ENCODE peak calls at places on chromosomes 7 and 10, in five cellular contexts. Z, O, S, X and V are unnamed samples.

GRCh38 chr10:113011592-113012374 is 61.7 kb downstream of the TCF7L2 start:
- DNase-seq in X (no peak), S (no peak), Z (no peak), O (no peak), V (no peak)

GRCh38 chr10:124917168-124917938 is 24.6 kb upstream of the ZRANB1 start:
- DNase-seq in Z (peak), S (peak), X (peak), O (peak), V (peak)

GRCh38 chr10:71128311-71129010 is 83.9 kb upstream of the UNC5B start:
- DNase-seq in X (no peak), Z (no peak), O (no peak), S (peak), V (peak)

GRCh38 chr7:36280840-36281812 is 108.5 kb upstream of the ANLN start:
- DNase-seq in S (peak), O (peak), X (peak), Z (no peak), V (peak)

GRCh38 chr7:52260046-52260665 is 775.3 kb upstream of the POM121L12 start:
- DNase-seq in O (no peak), S (no peak), X (no peak), Z (no peak), V (no peak)

GRCh38 chr10:59108886-59109288 is 67.6 kb upstream of the PHYHIPL start:
- DNase-seq in X (no peak), S (no peak), Z (no peak), O (no peak), V (no peak)

GRCh38 chr10:130479906-130480305 is 343.7 kb downstream of the GLRX3 start:
- DNase-seq in S (no peak), X (no peak), Z (no peak), O (no peak), V (no peak)

GRCh38 chr7:127751723-127752448 is 99.9 kb downstream of the SND1 start:
- DNase-seq in X (no peak), S (peak), Z (no peak), O (no peak), V (no peak)

GRCh38 chr10:14481752-14482151 is 151.0 kb upstream of the FRMD4A start:
- DNase-seq in Z (no peak), O (no peak), S (peak), X (no peak), V (peak)

GRCh38 chr7:9778367-9778766 is 1195.3 kb upstream of the PHF14 start:
- DNase-seq in Z (no peak), O (no peak), S (no peak), X (no peak), V (no peak)

GRCh38 chr10:17175551-17175950 is 25.9 kb downstream of the TRDMT1 start:
- DNase-seq in X (peak), O (no peak), Z (no peak), S (no peak), V (no peak)

GRCh38 chr7:37901236-37901827 is 15.3 kb downstream of the SFRP4 start:
- DNase-seq in O (no peak), X (no peak), S (no peak), Z (no peak), V (no peak)

GRCh38 chr7:15376601-15377000 is 185.2 kb downstream of the AGMO start:
- DNase-seq in Z (no peak), S (no peak), X (no peak), O (no peak), V (no peak)

GRCh38 chr7:137862358-137862757 is 15.6 kb upstream of the DGKI start:
- DNase-seq in Z (no peak), X (no peak), O (no peak), S (no peak), V (no peak)

GRCh38 chr10:3365630-3366029 is 193.0 kb upstream of the PITRM1 start:
- DNase-seq in O (no peak), S (no peak), X (no peak), Z (no peak), V (no peak)

GRCh38 chr7:74615933-74616780 is 41.4 kb upstream of the GTF2I start:
- DNase-seq in X (no peak), S (no peak), Z (no peak), O (no peak), V (no peak)

GRCh38 chr7:12269100-12269895 is 58.2 kb downstream of the TMEM106B start:
- DNase-seq in O (no peak), S (no peak), Z (no peak), X (no peak), V (peak)

GRCh38 chr7:152504367-152504766 is 68.6 kb upstream of the KMT2C start:
- DNase-seq in Z (no peak), O (peak), X (no peak), S (no peak), V (no peak)

GRCh38 chr7:121755818-121756501 is 117.0 kb upstream of the PTPRZ1 start:
- DNase-seq in Z (no peak), S (no peak), O (no peak), X (no peak), V (no peak)

GRCh38 chr7:102991077-102991539 is 78.3 kb downstream of the LRRC17 start:
- DNase-seq in Z (no peak), S (no peak), X (no peak), O (no peak), V (no peak)

GRCh38 chr7:18583305-18583704 is 87.8 kb downstream of the HDAC9 start:
- DNase-seq in Z (no peak), X (no peak), S (no peak), O (no peak), V (no peak)

GRCh38 chr7:26990268-26990667 is 105.5 kb downstream of the HOXA1 start:
- DNase-seq in X (no peak), S (no peak), Z (no peak), O (no peak), V (no peak)

GRCh38 chr10:84352251-84352842 is 24.0 kb downstream of the CCSER2 start:
- DNase-seq in O (peak), X (peak), Z (peak), S (peak), V (peak)

GRCh38 chr7:129665013-129665401 is 53.5 kb downstream of the NRF1 start:
- DNase-seq in X (peak), O (peak), S (peak), Z (no peak), V (no peak)

GRCh38 chr10:44978570-44979280 is at the start of gene DEPP1:
- DNase-seq in O (peak), Z (no peak), X (peak), S (peak), V (peak)

GRCh38 chr10:86655596-86655995 is 1.2 kb downstream of the OPN4 start:
- DNase-seq in Z (no peak), S (no peak), X (no peak), O (no peak), V (peak)

GRCh38 chr7:99289185-99289584 is 16.5 kb downstream of the MYH16 start:
- DNase-seq in O (no peak), S (no peak), Z (no peak), X (no peak), V (no peak)

GRCh38 chr7:28649189-28649588 is 236.9 kb downstream of the CREB5 start:
- DNase-seq in X (no peak), O (no peak), Z (no peak), S (no peak), V (no peak)

GRCh38 chr7:64098-64521 is 128.3 kb upstream of the FAM20C start:
- DNase-seq in S (peak), O (no peak), X (peak), Z (no peak), V (peak)

GRCh38 chr7:33452805-33453502 is 323.6 kb downstream of the BBS9 start:
- DNase-seq in X (no peak), Z (no peak), O (no peak), S (no peak), V (no peak)

GRCh38 chr7:131556055-131556911 is at the start of gene PODXL:
- DNase-seq in X (peak), O (peak), Z (peak), S (peak), V (peak)

GRCh38 chr10:124625831-124626238 is 118.3 kb downstream of the FAM53B start:
- DNase-seq in X (no peak), Z (no peak), O (no peak), S (peak), V (peak)

GRCh38 chr7:47407821-47408674 is 173.9 kb downstream of the TNS3 start:
- DNase-seq in S (peak), O (no peak), Z (no peak), X (peak), V (no peak)

GRCh38 chr7:78489851-78490250 is 691.3 kb downstream of the PHTF2 start:
- DNase-seq in Z (no peak), O (no peak), S (no peak), X (no peak), V (no peak)

GRCh38 chr7:29764227-29764626 is 42.1 kb upstream of the WIPF3 start:
- DNase-seq in X (peak), O (no peak), Z (no peak), S (no peak), V (no peak)

GRCh38 chr10:72679838-72680241 is 12.1 kb upstream of the MCU start:
- DNase-seq in S (no peak), O (no peak), X (no peak), Z (no peak), V (no peak)
- TF ChIP-seq POLR2A in S (no peak), O (no peak), X (no peak), Z (no peak), V (no peak)

DNA sequence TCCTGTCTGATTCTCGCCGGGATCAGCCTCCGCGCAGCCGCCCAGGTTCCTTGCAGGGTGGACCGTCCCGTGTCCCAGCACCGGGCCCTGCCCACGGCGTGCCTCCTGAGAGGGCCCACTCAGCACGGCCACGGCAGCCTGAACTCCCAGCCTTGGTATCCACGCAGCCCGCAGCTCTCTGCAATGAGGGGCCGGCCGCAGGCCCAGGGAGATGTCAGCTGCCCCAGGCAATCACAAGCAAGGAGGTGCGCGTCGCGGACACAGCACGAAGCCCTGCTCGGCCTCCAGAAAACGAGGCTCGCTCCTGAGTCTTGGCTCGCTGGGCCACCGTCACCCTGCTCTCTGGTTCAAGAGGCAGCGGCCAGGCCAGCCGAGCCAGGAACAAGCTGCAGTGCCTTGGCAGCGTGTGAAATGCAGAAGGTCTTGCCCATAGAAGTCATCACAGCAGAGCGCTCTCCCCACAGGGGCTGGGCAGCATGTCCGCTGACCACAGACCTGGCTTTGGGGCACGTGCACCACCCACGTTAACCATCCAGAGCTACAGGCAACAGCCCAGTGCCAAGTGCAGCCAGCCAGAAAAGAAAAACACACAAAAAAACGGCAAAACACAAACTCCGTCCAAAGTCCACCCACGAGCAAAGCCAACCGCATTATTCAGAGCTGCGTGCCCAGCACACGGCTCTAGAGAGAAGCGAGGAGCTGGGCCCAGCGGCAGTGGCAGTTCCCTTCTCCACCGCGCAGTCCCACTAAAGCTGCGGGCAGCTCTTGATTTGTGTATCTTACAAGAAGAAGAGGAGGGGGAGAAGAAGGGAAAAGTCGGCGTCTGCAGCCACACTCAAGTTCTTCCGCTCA is 13.9 kb downstream of the GPER1 start:
- DNase-seq in X (no peak), S (no peak), Z (no peak), O (peak), V (no peak)
- TF ChIP-seq POLR2A in X (no peak), S (no peak), Z (no peak), O (no peak), V (no peak)

DNA sequence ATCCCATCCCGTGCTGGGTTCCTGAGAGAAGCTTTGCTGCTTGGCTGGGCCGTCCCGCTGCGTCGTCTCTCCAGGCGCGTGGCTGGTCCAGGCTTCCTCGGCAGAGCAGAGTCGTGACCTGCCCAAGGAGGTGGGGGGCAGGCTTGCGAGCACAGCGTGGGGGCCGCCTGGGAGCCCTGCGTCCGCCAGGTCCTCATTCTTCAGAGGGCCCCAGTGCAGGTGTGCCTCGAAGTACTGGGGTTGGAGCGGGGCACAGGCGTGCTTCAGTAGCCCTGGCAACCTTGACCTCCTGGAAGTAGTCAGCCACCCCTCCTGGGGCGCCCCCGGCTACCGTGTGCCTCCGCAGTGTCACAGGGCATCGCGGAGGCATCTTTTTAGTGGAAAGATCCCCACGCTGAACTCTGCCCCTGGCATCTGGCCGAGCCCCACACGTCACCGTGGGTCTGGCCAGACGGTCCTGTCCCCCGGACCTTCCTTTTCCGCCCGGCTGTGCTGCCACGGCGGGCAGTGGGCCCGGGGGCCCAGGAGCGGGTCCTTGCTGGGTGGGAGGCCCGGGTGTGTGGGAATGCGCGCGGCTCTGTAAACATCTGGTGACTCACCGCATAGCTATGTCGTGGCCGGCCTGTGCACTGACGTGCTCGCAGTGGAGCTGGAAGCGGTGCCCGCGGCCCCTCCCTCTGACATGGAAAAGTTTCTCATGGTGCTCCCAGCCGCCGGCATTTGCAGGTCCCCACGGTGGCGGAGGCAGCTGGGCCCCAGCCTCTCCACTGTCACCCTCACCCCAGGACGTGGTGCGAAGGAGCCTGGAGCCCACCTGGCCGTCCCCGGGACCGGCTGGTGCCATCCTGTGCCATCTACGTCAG is 6.5 kb downstream of the MAFK start:
- DNase-seq in O (peak), Z (no peak), S (peak), X (peak), V (peak)
- TF ChIP-seq POLR2A in O (peak), Z (no peak), S (peak), X (peak), V (peak)

DNA sequence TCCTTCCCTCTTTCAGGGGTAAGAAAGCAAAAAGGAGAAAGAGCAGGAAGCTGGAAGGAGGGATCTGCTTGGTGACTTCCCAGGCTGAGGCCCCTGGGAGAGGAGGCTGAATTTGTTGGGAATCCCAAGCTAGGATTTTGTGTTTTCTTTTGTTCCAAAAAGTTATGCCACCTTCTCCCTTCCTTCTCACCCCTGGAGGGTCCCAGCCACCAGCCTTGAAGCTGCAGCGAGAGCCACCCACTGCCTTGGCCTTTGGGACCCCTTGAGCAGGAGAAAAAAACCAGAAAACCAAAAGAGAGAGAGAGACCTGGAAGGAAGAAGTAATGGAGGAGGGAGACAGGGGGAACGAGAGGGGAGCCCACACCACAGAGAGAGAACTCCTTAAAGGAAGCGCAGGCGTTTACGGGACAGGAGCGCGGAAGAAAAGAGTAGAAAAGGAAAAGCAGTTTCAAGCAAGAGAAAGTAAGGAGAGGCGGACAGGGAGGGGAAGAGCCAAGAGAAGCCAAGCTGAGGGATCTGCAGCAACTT is 7.1 kb downstream of the VAX1 start:
- DNase-seq in O (no peak), S (no peak), X (no peak), Z (no peak), V (no peak)
- TF ChIP-seq POLR2A in O (no peak), S (no peak), X (no peak), Z (no peak), V (no peak)

GRCh38 chr7:2863461-2864066 is 19.5 kb upstream of the GNA12 start:
- DNase-seq in X (peak), S (peak), Z (peak), O (peak), V (peak)

GRCh38 chr7:2862831-2863361 is 18.8 kb upstream of the GNA12 start:
- DNase-seq in S (no peak), X (peak), O (no peak), Z (no peak), V (no peak)

GRCh38 chr7:2864204-2864985 is 20.3 kb upstream of the GNA12 start:
- DNase-seq in X (no peak), S (no peak), O (no peak), Z (no peak), V (no peak)

GRCh38 chr7:2866601-2867000 is 22.5 kb upstream of the GNA12 start:
- DNase-seq in X (no peak), S (no peak), O (no peak), Z (no peak), V (no peak)

GRCh38 chr7:2864999-2865670 is 21.0 kb upstream of the GNA12 start:
- DNase-seq in X (peak), S (peak), O (peak), Z (peak), V (peak)
- TF ChIP-seq POLR2A in X (no peak), S (no peak), O (no peak), Z (no peak), V (no peak)

GRCh38 chr10:78231327-78231726 is 197.7 kb downstream of the RPS24 start:
- DNase-seq in O (no peak), X (no peak), S (no peak), Z (no peak), V (no peak)

GRCh38 chr10:78229950-78230675 is 196.4 kb downstream of the RPS24 start:
- DNase-seq in O (no peak), S (no peak), X (no peak), Z (no peak), V (no peak)

GRCh38 chr10:78236416-78237015 is 202.9 kb downstream of the RPS24 start:
- DNase-seq in X (no peak), S (no peak), O (no peak), Z (no peak), V (no peak)

GRCh38 chr10:78231930-78232329 is 198.3 kb downstream of the RPS24 start:
- DNase-seq in Z (no peak), X (peak), O (no peak), S (peak), V (no peak)
- TF ChIP-seq POLR2A in Z (no peak), X (no peak), O (no peak), S (no peak), V (no peak)

GRCh38 chr7:140479062-140479738 is at the start of gene MKRN1:
- DNase-seq in S (peak), X (peak), O (peak), Z (peak), V (peak)
- TF ChIP-seq POLR2A in S (peak), X (peak), O (peak), Z (peak), V (no peak)

DNA sequence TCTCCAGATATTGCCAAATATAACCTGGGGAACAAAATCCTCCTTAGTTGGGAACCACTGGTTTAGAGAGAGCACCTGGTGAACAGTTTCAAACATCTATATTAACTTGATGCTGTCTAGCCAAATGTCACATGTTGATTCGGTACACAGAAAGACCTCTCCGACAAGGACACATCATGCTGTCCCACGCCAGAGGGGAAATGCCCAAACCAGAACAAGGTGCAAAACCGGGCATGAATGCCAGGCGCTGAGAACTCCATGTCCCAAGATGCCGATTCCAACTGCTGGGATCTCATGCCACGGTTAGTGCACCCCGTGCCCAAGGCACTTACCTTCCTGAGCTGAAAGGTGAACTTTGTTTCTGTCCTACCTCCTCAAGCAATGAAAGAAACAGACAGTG is 100.8 kb downstream of the SFMBT2 start:
- DNase-seq in O (no peak), X (no peak), S (no peak), Z (no peak), V (peak)
- TF ChIP-seq POLR2A in O (no peak), X (no peak), S (no peak), Z (no peak), V (no peak)